ENCODE peak calls at places on chromosomes 1 and 21, in four cellular contexts. M is lung, E is fibroblast of lung, W is PC-9. G is an unnamed sample.

GRCh38 chr1:205518616-205519540 is 14.4 kb downstream of the CDK18 start:
- DNase-seq in W (no peak), M (no peak), E (no peak), G (no peak)

GRCh38 chr1:40808909-40809308 is 25.3 kb downstream of the KCNQ4 start:
- DNase-seq in E (no peak), W (no peak), M (no peak), G (no peak)

GRCh38 chr1:234532511-234532922 is 53.5 kb upstream of the TARBP1 start:
- DNase-seq in E (peak; percentile 73), W (no peak), M (peak; percentile 58), G (no peak)

GRCh38 chr21:23394458-23394857 is 2212.8 kb downstream of the MRPL39 start:
- DNase-seq in W (no peak), E (no peak), M (no peak), G (no peak)

GRCh38 chr1:37727186-37727585 is 34.9 kb downstream of the CDCA8 start:
- DNase-seq in M (no peak), W (no peak), E (no peak), G (no peak)

GRCh38 chr1:167297222-167298214 is 76.8 kb downstream of the POU2F1 start:
- DNase-seq in E (peak; percentile 67), W (peak; percentile 55), M (peak; percentile 38), G (no peak)

GRCh38 chr1:241269116-241269515 is 87.9 kb downstream of the RGS7 start:
- DNase-seq in M (no peak), E (no peak), W (no peak), G (no peak)

GRCh38 chr1:109531826-109532364 is 7.8 kb upstream of the GPR61 start:
- DNase-seq in M (no peak), E (no peak), W (no peak), G (no peak)

GRCh38 chr1:211643324-211644212 is 31.9 kb downstream of the NEK2 start:
- DNase-seq in E (no peak), W (peak; percentile 90), M (peak; percentile 60), G (peak; percentile 50)

GRCh38 chr1:185654199-185654951 is 79.8 kb upstream of the HMCN1 start:
- DNase-seq in E (no peak), W (no peak), M (no peak), G (no peak)

GRCh38 chr1:190176776-190177175 is 300.9 kb downstream of the BRINP3 start:
- DNase-seq in M (no peak), E (peak; percentile 43), W (no peak), G (no peak)

GRCh38 chr1:193311226-193311948 is 125.0 kb upstream of the B3GALT2 start:
- DNase-seq in M (no peak), E (no peak), W (no peak), G (no peak)

GRCh38 chr1:196070940-196071339 is 537.3 kb downstream of the KCNT2 start:
- DNase-seq in M (no peak), W (no peak), E (peak; percentile 26), G (no peak)

GRCh38 chr1:168151935-168152334 is 15.2 kb upstream of the GPR161 start:
- DNase-seq in M (no peak), E (no peak), W (no peak), G (no peak)

GRCh38 chr1:219710529-219711194 is 97.8 kb upstream of the ZC3H11B start:
- DNase-seq in W (peak; percentile 77), M (no peak), E (peak; percentile 61), G (peak; percentile 46)

GRCh38 chr1:247681288-247681897 is 1.9 kb upstream of the OR13G1 start:
- DNase-seq in E (peak; percentile 2), W (no peak), M (peak; percentile 34), G (peak; percentile 1)

GRCh38 chr1:24141311-24141997 is 1.5 kb downstream of the IL22RA1 start:
- DNase-seq in M (no peak), W (no peak), E (no peak), G (no peak)

GRCh38 chr1:235206533-235207201 is 45.6 kb upstream of the RBM34 start:
- DNase-seq in W (no peak), M (no peak), E (no peak), G (no peak)

GRCh38 chr21:32698971-32699693 is 28.7 kb downstream of the SYNJ1 start:
- DNase-seq in M (no peak), W (no peak), E (no peak), G (no peak)

GRCh38 chr1:62362061-62362951 is 43.1 kb upstream of the KANK4 start:
- DNase-seq in W (no peak), E (no peak), M (no peak), G (no peak)

GRCh38 chr1:217315346-217315745 is 315.5 kb downstream of the GPATCH2 start:
- DNase-seq in W (no peak), E (peak; percentile 58), M (no peak), G (no peak)

GRCh38 chr1:3145489-3146325 is 76.7 kb downstream of the PRDM16 start:
- DNase-seq in W (no peak), M (no peak), E (no peak), G (no peak)

GRCh38 chr1:6052543-6053205 is 7.0 kb downstream of the KCNAB2 start:
- DNase-seq in M (peak; percentile 56), E (peak; percentile 75), W (no peak), G (peak; percentile 82)

GRCh38 chr1:39657402-39657801 is 14.5 kb downstream of the NT5C1A start:
- DNase-seq in E (no peak), W (no peak), M (no peak), G (no peak)

GRCh38 chr1:170174395-170174794 is 28.6 kb downstream of the NTMT2 start:
- DNase-seq in E (no peak), M (no peak), W (no peak), G (no peak)

GRCh38 chr1:2378956-2379732 is 12.2 kb downstream of the MORN1 start:
- DNase-seq in W (no peak), E (no peak), M (no peak), G (no peak)

GRCh38 chr1:13830170-13830569 is 130.2 kb downstream of the PRDM2 start:
- DNase-seq in E (no peak), W (no peak), M (no peak), G (no peak)

GRCh38 chr1:13830616-13831280 is 130.8 kb downstream of the PRDM2 start:
- DNase-seq in W (no peak), E (peak; percentile 58), M (peak; percentile 93), G (no peak)

GRCh38 chr1:13829152-13829769 is 129.3 kb downstream of the PRDM2 start:
- DNase-seq in W (no peak), M (peak; percentile 46), E (no peak), G (no peak)

GRCh38 chr1:13826591-13826990 is 126.6 kb downstream of the PRDM2 start:
- DNase-seq in W (no peak), M (no peak), E (no peak), G (no peak)

DNA sequence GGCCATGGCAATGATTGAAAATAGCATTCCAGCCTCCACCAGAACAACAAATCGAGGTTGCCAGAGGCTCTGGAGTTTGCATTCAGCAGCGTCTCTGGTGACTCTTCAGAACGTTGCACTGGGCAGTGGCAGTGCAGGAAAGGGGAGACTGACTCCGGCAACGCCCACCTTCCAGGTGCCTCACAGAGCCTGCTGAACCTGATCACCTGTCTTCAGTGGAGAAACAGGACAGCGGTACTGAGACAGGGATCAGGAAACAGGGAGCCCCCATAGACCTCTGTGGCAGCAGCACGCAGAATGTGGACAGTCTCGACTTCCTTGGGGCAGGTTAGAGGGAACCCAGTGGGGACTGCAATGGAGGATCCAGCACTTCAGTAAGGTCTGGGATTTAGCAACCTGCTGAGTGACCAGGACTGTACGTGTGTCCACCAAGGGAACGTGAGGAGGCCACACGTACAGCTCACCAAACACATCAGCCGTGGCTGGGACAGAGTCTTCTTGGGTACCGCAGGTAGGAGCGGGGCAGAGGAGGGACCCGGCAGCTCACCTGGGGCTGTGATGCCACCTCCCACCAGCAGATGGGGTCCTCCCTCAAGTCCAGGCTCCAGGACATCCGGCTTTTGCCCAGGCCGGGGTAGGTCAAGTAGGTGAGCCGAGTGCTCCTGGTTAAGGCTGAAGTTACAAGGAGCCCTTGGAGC is 128.6 kb downstream of the PRDM2 start:
- DNase-seq in E (no peak), W (peak; percentile 40), M (peak; percentile 72), G (peak; percentile 45)
- TF ChIP-seq CTCF in E (peak; percentile 5), W (peak; percentile 61), M (peak; percentile 18), G (peak; percentile 29)

GRCh38 chr1:9361630-9362256 is 69.0 kb downstream of the SPSB1 start:
- DNase-seq in E (peak; percentile 30), W (no peak), M (no peak), G (no peak)
- H3K27ac ChIP-seq in E (no peak overlapping the region), W (no peak overlapping the region), M (no peak overlapping the region), G (peak overlapping the region; percentile 6)

DNA sequence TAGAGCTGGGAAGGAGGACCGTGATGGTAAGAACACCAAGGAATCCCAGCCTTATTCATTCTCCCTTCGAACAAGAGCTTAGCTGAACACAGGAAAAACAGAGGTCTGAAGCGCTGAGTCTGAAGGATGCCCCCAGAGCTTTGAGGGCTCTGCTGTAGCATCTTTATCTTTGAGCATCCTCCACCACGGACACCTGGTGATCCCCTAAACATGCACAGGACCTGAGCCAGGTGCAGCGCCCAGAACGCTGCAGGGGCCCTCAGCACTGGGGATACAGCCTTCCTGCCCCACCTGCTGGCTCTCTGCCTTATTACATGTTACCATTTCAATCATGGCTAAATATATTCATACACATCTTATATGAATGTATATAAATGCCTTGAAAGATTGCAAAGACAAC is 7.7 kb upstream of the GPATCH4 start:
- DNase-seq in M (no peak), E (no peak), W (peak; percentile 47), G (peak; percentile 58)
- TF ChIP-seq CTCF in M (peak; percentile 8), E (peak; percentile 32), W (peak; percentile 86), G (peak; percentile 71)

GRCh38 chr1:228238461-228238860 is 30.6 kb downstream of the OBSCN start:
- DNase-seq in W (no peak), E (no peak), M (no peak), G (no peak)
- H3K27ac ChIP-seq in W (no peak overlapping the region), E (no peak overlapping the region), M (no peak overlapping the region), G (no peak overlapping the region)

GRCh38 chr1:32014199-32014936 is 700 bp downstream of the KHDRBS1 start:
- DNase-seq in W (peak; percentile 37), M (peak; percentile 58), E (peak; percentile 49), G (peak; percentile 57)
- TF ChIP-seq CTCF in W (no peak), M (no peak), E (no peak), G (no peak)

DNA sequence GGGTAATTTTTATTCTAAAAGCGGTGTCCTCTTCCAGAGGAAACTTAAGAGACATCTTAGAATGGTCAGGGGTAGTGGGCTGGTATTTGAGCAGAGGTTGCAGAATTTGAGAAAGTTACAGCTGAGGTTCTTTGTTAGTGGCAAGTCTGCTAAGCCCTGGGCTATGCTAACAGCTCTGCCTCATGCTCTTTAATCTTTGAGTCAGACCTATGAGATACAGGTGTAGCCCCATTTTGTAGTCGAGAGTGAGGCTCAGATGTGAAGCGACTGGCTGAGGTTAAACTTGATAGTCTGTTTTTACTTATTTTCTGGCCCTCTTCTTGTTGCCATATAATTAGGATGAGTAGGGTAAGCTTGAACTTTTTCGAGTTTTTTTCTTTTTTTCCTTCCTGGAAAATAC is 4.7 kb downstream of the HMGN2 start:
- DNase-seq in M (no peak), E (no peak), W (no peak), G (no peak)
- H3K27ac ChIP-seq in M (no peak overlapping the region), E (no peak overlapping the region), W (no peak overlapping the region), G (no peak overlapping the region)

DNA sequence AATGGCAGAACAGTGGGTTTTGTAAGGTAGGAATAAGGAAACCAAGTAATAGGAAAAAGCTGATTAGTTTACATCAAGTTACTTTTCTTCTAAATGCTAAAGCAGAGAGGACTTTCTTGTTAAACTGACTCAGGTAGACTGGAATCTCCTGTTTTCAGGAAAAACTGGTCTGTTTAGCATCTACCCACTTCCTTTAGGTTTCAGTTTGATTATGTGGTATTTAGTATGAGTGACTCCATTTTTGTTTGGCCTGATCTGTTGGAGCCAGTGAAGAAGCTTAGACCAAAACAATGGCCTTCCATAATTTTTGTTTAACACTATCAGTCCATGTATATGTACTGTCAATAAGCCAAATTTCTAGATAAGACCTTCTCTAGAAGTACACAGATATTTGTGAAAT is 88.4 kb downstream of the EPB41 start:
- DNase-seq in W (peak; percentile 81), M (no peak), E (no peak), G (no peak)
- TF ChIP-seq CTCF in W (no peak), M (no peak), E (no peak), G (no peak)

G was measured in RWPE1.